ENCODE peak calls at places on chromosomes 13 and 19, in four cellular contexts. P is WTC11, V is HepG2, M is K562. I is an unnamed sample.

GRCh38 chr13:41520016-41520698 is 62.8 kb downstream of the RGCC start:
- DNase-seq in P (no peak), V (no peak), M (no peak), I (no peak)

GRCh38 chr13:26895081-26895807 is 134.7 kb upstream of the GPR12 start:
- DNase-seq in P (peak; percentile 21), M (no peak), V (no peak), I (no peak)

GRCh38 chr13:75486146-75486545 is 4.2 kb upstream of the TBC1D4 start:
- DNase-seq in V (peak; percentile 35), M (no peak), P (no peak), I (no peak)

GRCh38 chr19:33296473-33297060 is 5.8 kb downstream of the CEBPA start:
- DNase-seq in M (no peak), P (no peak), V (no peak), I (no peak)

GRCh38 chr13:39776439-39776838 is 121.0 kb downstream of the COG6 start:
- DNase-seq in M (no peak), V (no peak), P (no peak), I (no peak)

GRCh38 chr19:1166872-1167573 is 7.0 kb downstream of the SBNO2 start:
- DNase-seq in P (peak; percentile 13), V (no peak), M (no peak), I (no peak)

GRCh38 chr19:28710278-28710677 is 502.7 kb downstream of the UQCRFS1 start:
- DNase-seq in M (peak; percentile 45), P (no peak), V (peak; percentile 43), I (peak; percentile 3)

GRCh38 chr13:101727118-101727517 is 274.6 kb downstream of the ITGBL1 start:
- DNase-seq in M (no peak), V (no peak), P (no peak), I (no peak)

GRCh38 chr19:29467824-29468401 is 57.9 kb upstream of the VSTM2B start:
- DNase-seq in P (peak; percentile 44), M (no peak), V (peak; percentile 50), I (no peak)

DNA sequence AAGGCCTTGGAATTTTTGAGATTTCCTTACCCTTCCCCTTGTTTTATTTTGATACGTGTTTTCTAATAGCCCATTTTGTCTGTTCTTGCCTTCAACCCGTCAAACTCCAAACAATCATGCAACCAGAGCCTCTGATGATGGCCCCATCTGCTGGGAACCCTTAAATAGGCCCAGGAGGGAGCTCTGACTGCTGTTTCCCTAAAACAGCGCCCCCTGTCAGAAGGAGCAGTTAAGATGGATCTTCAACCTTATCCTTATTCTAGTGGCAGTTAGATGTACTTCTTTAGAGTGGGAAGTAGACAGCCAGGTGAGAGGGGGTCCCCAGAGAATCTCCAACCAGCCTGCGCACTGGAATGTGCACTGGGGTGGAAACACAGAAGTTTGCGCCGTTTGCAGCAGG is 1031.0 kb upstream of the PCDH9 start:
- DNase-seq in P (peak; percentile 64), M (no peak), V (peak; percentile 1), I (no peak)
- TF ChIP-seq TCF7 in P (no peak), M (no peak), V (no peak), I (no peak)

GRCh38 chr19:39406656-39407393 is at the start of gene ZFP36:
- DNase-seq in P (peak; percentile 80), M (peak; percentile 77), V (peak; percentile 70), I (no peak)
- TF ChIP-seq CTCF in P (no peak), M (no peak), V (peak; percentile 18), I (no peak)

GRCh38 chr13:106007156-106007555 is 528.3 kb downstream of the EFNB2 start:
- DNase-seq in V (no peak), P (no peak), M (no peak), I (no peak)

GRCh38 chr13:106010836-106011235 is 524.6 kb downstream of the EFNB2 start:
- DNase-seq in P (no peak), M (no peak), V (no peak), I (no peak)

GRCh38 chr13:106003651-106004050 is 531.8 kb downstream of the EFNB2 start:
- DNase-seq in P (no peak), V (no peak), M (no peak), I (no peak)

GRCh38 chr13:106011600-106011999 is 523.9 kb downstream of the EFNB2 start:
- DNase-seq in M (no peak), P (no peak), V (no peak), I (no peak)

DNA sequence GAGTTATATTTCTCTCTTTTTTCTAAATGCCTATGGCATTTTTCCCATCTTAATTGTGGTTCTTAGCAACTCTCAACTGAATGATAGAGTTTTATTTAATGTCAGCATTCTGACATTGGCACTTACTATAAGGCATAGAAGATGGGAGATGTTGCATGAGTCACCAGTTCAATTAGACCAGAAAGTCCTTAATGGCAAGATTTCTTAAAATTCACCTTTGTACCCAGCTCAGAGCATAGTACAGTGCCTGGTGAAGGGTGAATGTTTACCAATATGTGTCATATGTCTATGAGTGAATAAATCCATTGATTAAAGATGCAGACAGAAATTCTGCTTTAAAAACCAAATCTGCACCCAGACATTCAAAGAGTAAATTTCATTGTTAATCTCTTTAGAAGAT is 526.9 kb downstream of the EFNB2 start:
- DNase-seq in P (no peak), M (no peak), V (no peak), I (no peak)
- TF ChIP-seq TCF7 in P (no peak), M (no peak), V (no peak), I (no peak)

DNA sequence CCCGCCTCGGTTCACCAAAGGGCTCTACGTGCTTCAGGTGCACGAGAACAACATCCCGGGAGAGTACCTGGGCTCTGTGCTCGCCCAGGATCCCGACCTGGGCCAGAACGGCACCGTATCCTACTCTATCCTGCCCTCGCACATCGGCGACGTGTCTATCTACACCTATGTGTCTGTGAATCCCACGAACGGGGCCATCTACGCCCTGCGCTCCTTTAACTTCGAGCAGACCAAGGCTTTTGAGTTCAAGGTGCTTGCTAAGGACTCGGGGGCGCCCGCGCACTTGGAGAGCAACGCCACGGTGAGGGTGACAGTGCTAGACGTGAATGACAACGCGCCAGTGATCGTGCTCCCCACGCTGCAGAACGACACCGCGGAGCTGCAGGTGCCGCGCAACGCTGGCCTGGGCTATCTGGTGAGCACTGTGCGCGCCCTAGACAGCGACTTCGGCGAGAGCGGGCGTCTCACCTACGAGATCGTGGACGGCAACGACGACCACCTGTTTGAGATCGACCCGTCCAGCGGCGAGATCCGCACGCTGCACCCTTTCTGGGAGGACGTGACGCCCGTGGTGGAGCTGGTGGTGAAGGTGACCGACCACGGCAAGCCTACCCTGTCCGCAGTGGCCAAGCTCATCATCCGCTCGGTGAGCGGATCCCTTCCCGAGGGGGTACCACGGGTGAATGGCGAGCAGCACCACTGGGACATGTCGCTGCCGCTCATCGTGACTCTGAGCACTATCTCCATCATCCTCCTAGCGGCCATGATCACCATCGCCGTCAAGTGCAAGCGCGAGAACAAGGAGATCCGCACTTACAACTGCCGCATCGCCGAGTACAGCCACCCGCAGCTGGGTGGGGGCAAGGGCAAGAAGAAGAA is 2.6 kb downstream of the PCDH17 start:
- DNase-seq in P (peak; percentile 35), V (no peak), M (no peak), I (no peak)
- TF ChIP-seq CTCF in P (no peak), V (no peak), M (no peak), I (no peak)

DNA sequence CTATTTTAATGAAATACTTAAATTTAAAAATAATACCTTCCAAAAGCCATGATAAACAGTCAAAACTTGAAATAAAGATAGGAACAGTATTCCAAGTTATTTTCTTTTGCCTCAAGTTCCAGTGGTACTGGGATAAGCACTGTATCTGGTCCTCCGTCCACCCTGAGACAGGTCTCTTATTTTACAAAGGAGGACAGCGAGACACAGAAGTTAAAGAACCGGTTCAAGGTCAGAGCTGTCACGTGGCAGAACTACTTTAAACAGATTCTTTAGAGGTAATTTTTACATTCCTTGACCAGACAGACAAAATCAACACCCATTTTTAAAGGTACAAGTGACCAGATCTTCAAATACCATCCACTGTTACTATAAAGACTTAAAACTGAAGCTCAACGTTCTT is 10.4 kb upstream of the DOCK9 start:
- DNase-seq in M (no peak), V (no peak), P (no peak), I (no peak)
- TF ChIP-seq TCF7 in M (no peak), V (no peak), P (no peak), I (no peak)

GRCh38 chr19:18470153-18470552 is 32.2 kb upstream of the ISYNA1 start:
- DNase-seq in M (peak; percentile 69), V (peak; percentile 55), P (peak; percentile 78), I (no peak)
- TF ChIP-seq CTCF in M (peak; percentile 80), V (peak; percentile 96), P (peak; percentile 50), I (peak; percentile 45)

DNA sequence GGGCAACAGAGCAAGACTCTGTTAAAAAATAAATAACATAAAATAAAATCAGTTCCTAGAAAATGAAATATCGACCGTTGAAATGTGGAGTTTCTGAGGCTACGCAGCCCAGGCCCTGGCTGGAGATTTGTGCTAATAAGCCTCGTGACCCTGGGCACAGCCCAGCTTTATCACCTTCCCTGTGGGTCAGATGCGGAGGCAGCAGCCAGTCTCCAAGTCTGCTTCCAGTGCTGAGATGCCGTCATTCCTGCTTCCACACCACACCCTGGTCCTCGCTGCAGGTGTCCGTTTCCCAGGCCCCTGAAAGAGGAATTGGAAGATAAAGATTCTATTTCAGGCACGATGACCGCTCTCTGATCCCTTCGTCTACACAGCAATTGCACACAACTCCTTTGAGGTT is 48.4 kb upstream of the ATP11A start:
- DNase-seq in P (no peak), M (no peak), V (no peak), I (no peak)
- TF ChIP-seq TCF7 in P (no peak), M (no peak), V (no peak), I (no peak)

GRCh38 chr19:18588611-18589379 is at the start of gene REX1BD:
- DNase-seq in V (peak; percentile 78), P (peak; percentile 87), M (peak; percentile 88), I (peak; percentile 54)

GRCh38 chr19:18587962-18588610 is 512 bp upstream of the REX1BD start:
- DNase-seq in M (no peak), V (peak; percentile 53), P (no peak), I (no peak)

GRCh38 chr19:18591735-18592385 is 3.3 kb downstream of the REX1BD start:
- DNase-seq in P (no peak), V (no peak), M (no peak), I (no peak)

GRCh38 chr19:18589380-18590272 is 1.0 kb downstream of the REX1BD start:
- DNase-seq in V (peak; percentile 65), P (peak; percentile 82), M (peak; percentile 60), I (no peak)

GRCh38 chr19:18590273-18591272 is 2.0 kb downstream of the REX1BD start:
- DNase-seq in M (peak; percentile 70), P (peak; percentile 98), V (peak; percentile 76), I (no peak)
- TF ChIP-seq CTCF in M (peak; percentile 73), P (peak; percentile 38), V (peak; percentile 67), I (peak; percentile 16)

GRCh38 chr13:38641164-38641948 is 45.5 kb upstream of the FREM2 start:
- DNase-seq in V (no peak), P (no peak), M (peak; percentile 8), I (no peak)

GRCh38 chr13:38635030-38635429 is 51.8 kb upstream of the FREM2 start:
- DNase-seq in V (no peak), M (no peak), P (no peak), I (no peak)

GRCh38 chr13:38637576-38637975 is 49.3 kb upstream of the FREM2 start:
- DNase-seq in P (no peak), M (no peak), V (no peak), I (no peak)

GRCh38 chr13:38636756-38637155 is 50.1 kb upstream of the FREM2 start:
- DNase-seq in V (no peak), P (no peak), M (no peak), I (no peak)

DNA sequence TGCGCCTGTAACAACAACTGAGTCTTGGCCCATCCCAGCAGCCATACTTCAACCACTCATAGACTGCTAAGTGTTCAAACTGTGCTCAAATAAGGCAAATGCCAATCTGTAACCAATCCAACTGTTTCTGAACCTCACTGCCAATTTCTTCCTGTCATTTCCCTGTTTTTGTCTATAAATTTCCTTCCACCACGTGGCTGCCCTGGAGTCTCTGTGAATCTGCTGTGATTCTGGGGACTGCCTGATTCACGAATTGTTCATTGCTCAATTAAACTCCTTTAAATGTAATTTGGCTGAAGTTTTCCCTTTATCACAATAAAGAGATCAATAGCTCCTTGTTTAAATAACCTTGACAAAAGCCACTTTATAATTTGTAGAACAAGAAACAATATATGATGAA is 50.8 kb upstream of the FREM2 start:
- DNase-seq in P (no peak), M (no peak), V (no peak), I (no peak)
- TF ChIP-seq TCF7 in P (no peak), M (no peak), V (no peak), I (no peak)

I was measured in GM12878.